ENCODE peak calls at places on chromosomes 6 and 20, in four cellular contexts. B, J, V and T are unnamed samples.

GRCh38 chr6:77368660-77369313 is 94.5 kb downstream of the HTR1B start:
- DNase-seq in B (no peak), J (peak), V (no peak), T (peak)

GRCh38 chr20:62739581-62740285 is 31.1 kb downstream of the NTSR1 start:
- DNase-seq in B (peak), J (no peak), V (no peak), T (peak)

GRCh38 chr6:3849681-3850450 is 693 bp downstream of the FAM50B start:
- DNase-seq in B (no peak), J (no peak), V (peak), T (no peak)

GRCh38 chr20:4922186-4922585 is 79.1 kb downstream of the SLC23A2 start:
- DNase-seq in B (no peak), J (no peak), V (no peak), T (no peak)

GRCh38 chr6:5645275-5645674 is 361.4 kb downstream of the NRN1 start:
- DNase-seq in B (no peak), J (no peak), V (no peak), T (no peak)

GRCh38 chr20:62063601-62063980 is 2.1 kb downstream of the TAF4 start:
- DNase-seq in B (no peak), J (no peak), V (no peak), T (no peak)

GRCh38 chr6:14283600-14284235 is 166.1 kb downstream of the CD83 start:
- DNase-seq in B (no peak), J (no peak), V (peak), T (no peak)

GRCh38 chr20:62570897-62571666 is 71.2 kb upstream of the SLCO4A1 start:
- DNase-seq in B (no peak), J (no peak), V (no peak), T (no peak)

GRCh38 chr6:82208914-82209313 is 38.6 kb downstream of the IBTK start:
- DNase-seq in B (no peak), J (peak), V (no peak), T (no peak)

GRCh38 chr6:116535109-116535508 is 10.4 kb downstream of the TRAPPC3L start:
- DNase-seq in B (no peak), J (peak), V (no peak), T (no peak)

GRCh38 chr6:96923871-96924493 is 546 bp upstream of the KLHL32 start:
- DNase-seq in B (no peak), J (no peak), V (no peak), T (no peak)

GRCh38 chr20:17227669-17228623 is 1.1 kb downstream of the PCSK2 start:
- DNase-seq in B (no peak), J (no peak), V (peak), T (no peak)

GRCh38 chr6:139433647-139434419 is 59.4 kb upstream of the CITED2 start:
- DNase-seq in B (no peak), J (peak), V (peak), T (peak)

GRCh38 chr6:71888720-71889340 is 2.5 kb downstream of the RIMS1 start:
- DNase-seq in B (no peak), J (no peak), V (no peak), T (no peak)

GRCh38 chr6:89066929-89067646 is 13.5 kb upstream of the PNRC1 start:
- DNase-seq in B (no peak), J (no peak), V (no peak), T (no peak)

GRCh38 chr6:6519028-6519427 is 69.5 kb upstream of the LY86 start:
- DNase-seq in B (no peak), J (no peak), V (no peak), T (no peak)

GRCh38 chr20:54267510-54268003 is 59.7 kb downstream of the PFDN4 start:
- DNase-seq in B (no peak), J (no peak), V (peak), T (peak)

GRCh38 chr6:168035098-168035660 is 37.7 kb downstream of the KIF25 start:
- DNase-seq in B (no peak), J (no peak), V (peak), T (peak)

GRCh38 chr6:3929281-3929798 is 80.2 kb downstream of the FAM50B start:
- DNase-seq in B (no peak), J (peak), V (peak), T (peak)

GRCh38 chr6:43790031-43790430 is 20.0 kb downstream of the VEGFA start:
- DNase-seq in B (no peak), J (no peak), V (peak), T (peak)

GRCh38 chr20:32116079-32116521 is 6.6 kb downstream of the TM9SF4 start:
- DNase-seq in B (no peak), J (no peak), V (no peak), T (no peak)

GRCh38 chr20:10596726-10597125 is 77.1 kb downstream of the JAG1 start:
- DNase-seq in B (no peak), J (peak), V (peak), T (peak)

GRCh38 chr6:2947424-2947823 is 23.9 kb downstream of the SERPINB6 start:
- DNase-seq in B (no peak), J (no peak), V (no peak), T (no peak)

GRCh38 chr6:20770776-20771175 is 236.5 kb downstream of the CDKAL1 start:
- DNase-seq in B (no peak), J (peak), V (no peak), T (no peak)

GRCh38 chr6:79005024-79005423 is 73.0 kb downstream of the PHIP start:
- DNase-seq in B (no peak), J (peak), V (peak), T (no peak)

GRCh38 chr6:70563540-70563939 is 3.2 kb upstream of the SDHAF4 start:
- DNase-seq in B (no peak), J (peak), V (peak), T (no peak)

GRCh38 chr6:34237722-34238506 is 1.2 kb downstream of the HMGA1 start:
- DNase-seq in B (peak), J (peak), V (peak), T (peak)

GRCh38 chr6:44022296-44022661 is 105.0 kb downstream of the MRPL14 start:
- DNase-seq in B (no peak), J (peak), V (no peak), T (peak)

GRCh38 chr6:167581637-167582036 is 245.1 kb upstream of the AFDN start:
- DNase-seq in B (no peak), J (no peak), V (no peak), T (no peak)

GRCh38 chr6:33895296-33895695 is 91.5 kb upstream of the MLN start:
- DNase-seq in B (no peak), J (no peak), V (no peak), T (no peak)

GRCh38 chr6:170083236-170084051 is 207.4 kb downstream of the DLL1 start:
- DNase-seq in B (no peak), J (no peak), V (no peak), T (no peak)

GRCh38 chr6:145569140-145569539 is 166.2 kb downstream of the EPM2A start:
- DNase-seq in B (no peak), J (peak), V (peak), T (no peak)

GRCh38 chr6:12903246-12903645 is 186.7 kb downstream of the PHACTR1 start:
- DNase-seq in B (no peak), J (no peak), V (no peak), T (no peak)

GRCh38 chr6:163415620-163416379 is 1.3 kb downstream of the QKI start:
- DNase-seq in B (peak), J (peak), V (peak), T (peak)

GRCh38 chr6:7169296-7169721 is 61.5 kb downstream of the RREB1 start:
- DNase-seq in B (no peak), J (no peak), V (peak), T (peak)

GRCh38 chr6:99013145-99013544 is 65.4 kb upstream of the FBXL4 start:
- DNase-seq in B (no peak), J (peak), V (peak), T (peak)

GRCh38 chr6:79117752-79118151 is 39.7 kb upstream of the PHIP start:
- DNase-seq in B (no peak), J (peak), V (no peak), T (no peak)

GRCh38 chr20:19129976-19130612 is 82.3 kb upstream of the SLC24A3 start:
- DNase-seq in B (no peak), J (no peak), V (no peak), T (no peak)

GRCh38 chr20:58890454-58891075 is 38.0 kb downstream of the GNAS start:
- DNase-seq in B (peak), J (peak), V (peak), T (peak)

GRCh38 chr6:97958143-97958542 is 675.1 kb upstream of the MMS22L start:
- DNase-seq in B (no peak), J (no peak), V (no peak), T (peak)